ENCODE peak calls at places on chromosomes 16 and 17, in ten cellular contexts. K is vagina; S is fibroblast of lung; D is Daoy; X is stimulated activated CD4-positive, alpha-beta T cell treated with anti-CD3 and anti-CD28 coated beads, Interleukin-12 subunit alpha, Interleukin-12 subunit beta, amount 100 ng/mL, for 4 hours; N is A172; V is T-helper 2 cell; U is activated CD4-positive, alpha-beta T cell treated with anti-CD3 and anti-CD28 coated beads for 36 hours; M is HS-27A; L is EL. P is an unnamed sample.

GRCh38 chr16:53055603-53056527 is 1.1 kb downstream of the CHD9 start:
- DNase-seq in L (peak; percentile 76), N (peak; percentile 64), K (no peak), U (peak; percentile 22), S (peak; percentile 82), D (peak; percentile 56), M (peak; percentile 47), X (no peak), V (no peak), P (peak; percentile 66)

GRCh38 chr17:82267575-82268379 is 5.7 kb downstream of the CSNK1D start:
- DNase-seq in V (no peak), L (peak; percentile 98), U (peak; percentile 71), S (peak; percentile 96), M (peak; percentile 58), K (no peak), X (peak; percentile 42), D (peak; percentile 94), N (peak; percentile 97), P (peak; percentile 95)

GRCh38 chr17:40362696-40363479 is 1.6 kb downstream of the GJD3 start:
- DNase-seq in N (peak; percentile 68), V (peak; percentile 49), D (peak; percentile 86), K (no peak), S (peak; percentile 69), U (peak; percentile 95), X (peak; percentile 85), M (no peak), L (peak; percentile 79), P (peak; percentile 91)

GRCh38 chr16:69509125-69509524 is 56.6 kb upstream of the NFAT5 start:
- DNase-seq in V (no peak), L (no peak), D (no peak), S (no peak), M (no peak), K (no peak), X (no peak), U (no peak), N (no peak), P (no peak)

GRCh38 chr17:76707985-76708807 is 2.6 kb downstream of the MXRA7 start:
- DNase-seq in L (no peak), M (no peak), N (no peak), K (no peak), S (no peak), U (no peak), V (no peak), D (no peak), X (no peak), P (no peak)

GRCh38 chr17:56910509-56911235 is 3.2 kb downstream of the TRIM25 start:
- DNase-seq in N (no peak), D (no peak), V (no peak), M (no peak), U (no peak), L (no peak), X (no peak), K (no peak), S (no peak), P (no peak)

GRCh38 chr16:2948807-2949704 is 15.0 kb upstream of the KREMEN2 start:
- DNase-seq in U (no peak), M (no peak), K (no peak), S (no peak), D (no peak), X (no peak), L (no peak), V (no peak), N (no peak), P (no peak)

GRCh38 chr16:66935319-66936011 is at the start of gene CES2:
- DNase-seq in S (peak; percentile 39), N (peak; percentile 47), X (no peak), L (peak; percentile 62), D (peak; percentile 41), U (no peak), V (no peak), M (no peak), K (no peak), P (peak; percentile 74)

GRCh38 chr16:84423416-84423837 is 55.1 kb downstream of the ATP2C2 start:
- DNase-seq in S (peak; percentile 39), N (peak; percentile 70), V (no peak), D (peak; percentile 27), U (no peak), L (peak; percentile 48), K (no peak), X (no peak), M (peak; percentile 14), P (no peak)

GRCh38 chr17:80377798-80378197 is 37.2 kb upstream of the ENDOV start:
- DNase-seq in N (no peak), U (no peak), S (no peak), D (no peak), V (no peak), M (no peak), L (no peak), K (no peak), X (no peak), P (no peak)

GRCh38 chr16:3861808-3862451 is 18.6 kb downstream of the CREBBP start:
- DNase-seq in D (peak; percentile 33), S (no peak), U (peak; percentile 39), V (no peak), N (peak; percentile 48), M (no peak), K (no peak), X (no peak), L (peak; percentile 68), P (no peak)

GRCh38 chr16:83854420-83854819 is 44.5 kb upstream of the MLYCD start:
- DNase-seq in K (no peak), V (no peak), N (no peak), X (no peak), S (no peak), M (no peak), U (no peak), L (no peak), D (no peak), P (no peak)

GRCh38 chr17:8384801-8385335 is 1.9 kb upstream of the RPL26 start:
- DNase-seq in M (peak; percentile 89), D (peak; percentile 62), K (no peak), X (no peak), L (peak; percentile 98), U (no peak), N (peak; percentile 86), V (no peak), S (peak; percentile 47), P (peak; percentile 53)

GRCh38 chr17:6893382-6894205 is 62.1 kb upstream of the TEKT1 start:
- DNase-seq in K (no peak), S (no peak), M (no peak), L (no peak), U (no peak), V (no peak), X (no peak), N (no peak), D (no peak), P (no peak)

GRCh38 chr17:79020631-79021301 is 3.2 kb upstream of the C1QTNF1 start:
- DNase-seq in X (no peak), N (no peak), S (no peak), L (peak; percentile 25), U (no peak), M (no peak), K (no peak), V (no peak), D (peak; percentile 55), P (no peak)

GRCh38 chr16:60091076-60091475 is 1357.0 kb upstream of the GOT2 start:
- DNase-seq in M (no peak), L (no peak), N (no peak), S (no peak), D (no peak), K (no peak), U (no peak), X (no peak), V (no peak), P (no peak)

GRCh38 chr16:77331802-77332586 is 102.8 kb downstream of the ADAMTS18 start:
- DNase-seq in N (no peak), S (no peak), V (no peak), K (no peak), M (no peak), L (no peak), X (no peak), U (no peak), D (no peak), P (no peak)